ENCODE peak calls at places on chromosomes 2 and 18, in seven cellular contexts. S, F, W, T, K, A and Q are unnamed samples.

GRCh38 chr18:45850021-45850420 is 24.5 kb downstream of the SIGLEC15 start:
- DNase-seq in S (no peak), F (no peak), W (no peak), T (peak; percentile 81), K (no peak), A (no peak), Q (no peak)

GRCh38 chr2:20538308-20539132 is 91.6 kb downstream of the RHOB start:
- DNase-seq in S (no peak), F (no peak), W (no peak), T (peak; percentile 60), K (peak; percentile 46), A (no peak), Q (no peak)

GRCh38 chr2:94982661-94983060 is 42.8 kb upstream of the MAL start:
- DNase-seq in S (peak; percentile 30), F (no peak), W (no peak), T (no peak), K (no peak), A (no peak), Q (no peak)

GRCh38 chr2:156323754-156324153 is 8.8 kb downstream of the NR4A2 start:
- DNase-seq in S (no peak), F (no peak), W (no peak), T (no peak), K (no peak), A (no peak), Q (no peak)

GRCh38 chr2:163681765-163682164 is 54.0 kb downstream of the FIGN start:
- DNase-seq in S (peak; percentile 74), F (no peak), W (no peak), T (no peak), K (peak; percentile 37), A (no peak), Q (peak; percentile 29)

GRCh38 chr2:84866121-84866520 is 14.8 kb downstream of the TRABD2A start:
- DNase-seq in S (no peak), F (no peak), W (no peak), T (no peak), K (no peak), A (no peak), Q (no peak)

GRCh38 chr2:168526641-168527040 is 70.6 kb downstream of the CERS6 start:
- DNase-seq in S (no peak), F (no peak), W (no peak), T (no peak), K (peak; percentile 70), A (no peak), Q (no peak)

GRCh38 chr2:36497570-36498163 is 100.3 kb downstream of the FEZ2 start:
- DNase-seq in S (no peak), F (no peak), W (no peak), T (no peak), K (no peak), A (no peak), Q (no peak)

GRCh38 chr2:172285010-172285621 is 142.3 kb upstream of the ITGA6 start:
- DNase-seq in S (peak; percentile 86), F (no peak), W (no peak), T (peak; percentile 86), K (peak; percentile 52), A (no peak), Q (no peak)

GRCh38 chr2:157792345-157793052 is 83.6 kb downstream of the ACVR1 start:
- DNase-seq in S (peak; percentile 90), F (no peak), W (no peak), T (no peak), K (no peak), A (no peak), Q (no peak)

GRCh38 chr2:197931661-197932312 is 127.4 kb downstream of the PLCL1 start:
- DNase-seq in S (no peak), F (no peak), W (no peak), T (no peak), K (no peak), A (no peak), Q (no peak)

GRCh38 chr2:240429872-240430491 is 5.5 kb upstream of the GPC1 start:
- DNase-seq in S (no peak), F (no peak), W (no peak), T (peak; percentile 46), K (peak; percentile 12), A (no peak), Q (peak; percentile 9)

GRCh38 chr2:12032975-12033374 is 286.5 kb downstream of the LPIN1 start:
- DNase-seq in S (peak; percentile 52), F (no peak), W (no peak), T (no peak), K (no peak), A (no peak), Q (no peak)

GRCh38 chr2:16012626-16013501 is 72.5 kb downstream of the MYCN start:
- DNase-seq in S (no peak), F (no peak), W (no peak), T (peak; percentile 70), K (no peak), A (no peak), Q (no peak)

GRCh38 chr2:203708846-203709815 is 2.7 kb downstream of the CD28 start:
- DNase-seq in S (no peak), F (no peak), W (no peak), T (no peak), K (no peak), A (no peak), Q (no peak)

GRCh38 chr2:176879596-176879995 is 333.0 kb upstream of the HNRNPA3 start:
- DNase-seq in S (no peak), F (no peak), W (no peak), T (no peak), K (no peak), A (no peak), Q (no peak)

GRCh38 chr18:77865853-77866252 is 616.2 kb downstream of the GALR1 start:
- DNase-seq in S (no peak), F (no peak), W (no peak), T (no peak), K (no peak), A (no peak), Q (no peak)

GRCh38 chr2:201401815-201402214 is 44.7 kb upstream of the FLACC1 start:
- DNase-seq in S (no peak), F (no peak), W (no peak), T (no peak), K (no peak), A (no peak), Q (no peak)

GRCh38 chr2:181146171-181146570 is 165.8 kb downstream of the UBE2E3 start:
- DNase-seq in S (no peak), F (no peak), W (no peak), T (no peak), K (no peak), A (no peak), Q (no peak)

DNA sequence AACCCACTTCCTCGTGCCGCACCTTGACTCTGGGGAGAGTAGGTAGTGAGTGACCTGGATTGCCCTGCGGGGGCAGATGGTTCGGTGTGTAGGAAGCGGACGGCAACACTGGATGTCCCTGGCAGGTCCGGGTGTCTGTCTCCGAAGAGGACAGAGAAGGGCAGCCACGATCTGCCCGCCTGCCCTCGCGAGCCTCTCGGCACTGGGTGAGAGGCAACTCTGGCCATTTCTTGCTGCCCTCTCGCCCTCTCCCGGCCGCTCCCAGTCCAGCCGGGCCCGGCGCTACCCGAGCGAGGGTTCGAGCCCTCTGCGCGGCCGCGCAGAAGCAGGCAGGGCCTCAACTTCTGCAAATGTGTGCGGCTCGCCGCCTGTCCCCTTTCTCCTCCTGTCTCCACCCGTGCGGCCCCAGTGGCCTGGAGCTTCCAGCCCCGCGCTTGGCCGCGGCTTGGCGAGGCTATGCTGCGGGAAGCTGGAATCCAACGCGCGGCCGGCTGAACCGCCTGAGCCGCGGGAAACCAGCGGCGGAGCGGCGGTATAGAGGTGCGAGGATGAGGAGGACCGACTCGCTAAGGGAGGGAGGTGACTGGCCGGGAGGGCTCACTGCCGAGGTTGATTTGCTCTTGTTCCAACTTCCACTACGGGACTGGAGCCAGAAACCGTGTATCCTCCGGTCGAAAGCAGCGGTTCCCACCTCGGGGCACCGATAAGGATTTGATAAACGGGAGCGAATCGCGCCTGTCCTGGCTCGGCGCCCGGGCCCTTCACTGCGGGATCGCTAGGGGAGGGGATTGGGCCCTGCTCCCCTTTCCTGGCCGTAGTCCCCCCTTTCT is 1.5 kb downstream of the EPAS1 start:
- DNase-seq in S (peak; percentile 39), F (no peak), W (peak; percentile 88), T (peak; percentile 80), K (peak; percentile 79), A (no peak), Q (peak; percentile 76)
- TF ChIP-seq CTCF in S (peak; percentile 26), F (peak; percentile 24), W (peak; percentile 53), T (peak; percentile 52), K (peak; percentile 12), A (peak; percentile 21), Q (peak; percentile 35)

GRCh38 chr2:237549216-237550056 is 16.9 kb upstream of the PRLH start:
- DNase-seq in S (no peak), F (no peak), W (no peak), T (no peak), K (no peak), A (no peak), Q (no peak)
- H3K4me1 ChIP-seq in S (no peaks in the 10 kb centered on the region), F (no peaks in the 10 kb centered on the region), W (no peaks in the 10 kb centered on the region), T (peaks cover 8% of the 10 kb centered on the region), K (no peaks in the 10 kb centered on the region), A (no peaks in the 10 kb centered on the region), Q (no peaks in the 10 kb centered on the region)

DNA sequence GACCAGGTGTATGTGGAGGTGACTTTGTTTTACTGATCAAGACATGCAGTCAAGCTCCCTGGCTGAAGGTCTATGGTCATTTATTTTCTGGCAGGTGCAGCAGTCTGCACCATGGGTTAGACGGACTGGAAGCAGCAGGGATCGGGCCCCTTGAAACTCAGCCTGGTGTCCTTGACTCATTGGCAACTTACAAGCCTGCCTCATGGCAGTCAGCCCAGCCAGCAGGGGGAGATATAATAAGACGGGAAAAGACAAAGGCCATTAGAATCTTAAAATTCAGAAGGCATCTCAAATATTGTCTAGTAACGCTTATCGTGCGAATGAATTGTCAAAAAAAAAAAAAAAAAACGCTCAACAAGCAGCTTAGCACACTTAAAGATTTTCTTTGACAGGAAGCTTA is 308.2 kb downstream of the EN1 start:
- DNase-seq in S (peak; percentile 44), F (no peak), W (no peak), T (peak; percentile 77), K (no peak), A (peak; percentile 16), Q (peak; percentile 43)
- TF ChIP-seq CTCF in S (peak; percentile 49), F (no peak), W (peak; percentile 62), T (peak; percentile 84), K (peak; percentile 14), A (peak; percentile 68), Q (peak; percentile 33)

DNA sequence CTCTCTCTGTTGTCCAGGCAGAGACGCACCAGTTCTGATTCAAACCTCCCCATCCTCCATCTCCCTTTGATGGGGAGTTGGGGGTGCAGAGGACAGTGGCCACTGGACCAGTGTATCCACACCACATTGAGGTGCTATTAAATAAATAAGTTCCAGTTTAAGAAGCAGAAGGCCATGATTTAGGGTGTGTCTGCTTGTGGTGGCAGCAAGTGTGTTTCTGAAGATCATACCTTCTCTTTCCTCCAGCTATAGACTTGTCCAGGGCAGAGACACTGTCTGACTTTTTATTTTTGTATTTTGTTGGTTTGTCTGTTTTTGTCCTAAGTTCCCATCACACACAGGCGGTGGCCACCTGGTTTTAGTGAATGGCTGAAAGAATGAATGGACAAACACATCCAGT is 16.5 kb upstream of the INO80C start:
- DNase-seq in S (no peak), F (no peak), W (no peak), T (no peak), K (no peak), A (no peak), Q (no peak)
- H3K4me1 ChIP-seq in S (no peaks in the 10 kb centered on the region), F (no peaks in the 10 kb centered on the region), W (no peaks in the 10 kb centered on the region), T (peaks cover 11% of the 10 kb centered on the region), K (peaks cover 10% of the 10 kb centered on the region), A (peaks cover 16% of the 10 kb centered on the region), Q (peaks cover 11% of the 10 kb centered on the region)

GRCh38 chr2:10057231-10058107 is 14.1 kb downstream of the KLF11 start:
- DNase-seq in S (peak; percentile 77), F (no peak), W (peak; percentile 58), T (peak; percentile 98), K (peak; percentile 87), A (no peak), Q (no peak)
- TF ChIP-seq CTCF in S (no peak), F (no peak), W (no peak), T (no peak), K (no peak), A (no peak), Q (no peak)